ENCODE peak calls at places on chromosomes 12 and 14, in ten cellular contexts. One of them, this sample, is unnamed.

GRCh38 chr12:67496616-67497015 is 151.9 kb upstream of the DYRK2 start:
- DNase-seq in AG10803: no peak
- DNase-seq in right lobe of liver: no peak
- DNase-seq in colonic mucosa: no peak
- DNase-seq in WTC11: no peak
- DNase-seq in AG04450: no peak
- DNase-seq in GM13976: no peak
- DNase-seq in fibroblast of mammary gland: no peak
- DNase-seq in AG09319: no peak
- DNase-seq in foreskin keratinocyte: no peak
- DNase-seq in this sample: no peak

GRCh38 chr12:52278530-52278929 is 4.1 kb downstream of the KRT86 start:
- DNase-seq in GM13976: no peak
- DNase-seq in right lobe of liver: no peak
- DNase-seq in fibroblast of mammary gland: no peak
- DNase-seq in AG10803: no peak
- DNase-seq in colonic mucosa: no peak
- DNase-seq in WTC11: no peak
- DNase-seq in AG04450: no peak
- DNase-seq in AG09319: no peak
- DNase-seq in foreskin keratinocyte: no peak
- DNase-seq in this sample: no peak

GRCh38 chr14:104115691-104116543 is 22.5 kb upstream of the KIF26A start:
- DNase-seq in AG04450: no peak
- DNase-seq in right lobe of liver: peak; percentile 51
- DNase-seq in WTC11: peak; percentile 24
- DNase-seq in colonic mucosa: peak; percentile 31
- DNase-seq in fibroblast of mammary gland: no peak
- DNase-seq in AG10803: no peak
- DNase-seq in AG09319: no peak
- DNase-seq in foreskin keratinocyte: no peak
- DNase-seq in GM13976: no peak
- DNase-seq in this sample: no peak

GRCh38 chr14:22791302-22791701 is 23.9 kb downstream of the SLC7A7 start:
- DNase-seq in fibroblast of mammary gland: peak; percentile 65
- DNase-seq in GM13976: no peak
- DNase-seq in AG10803: peak; percentile 67
- DNase-seq in right lobe of liver: no peak
- DNase-seq in WTC11: no peak
- DNase-seq in AG04450: no peak
- DNase-seq in foreskin keratinocyte: peak; percentile 61
- DNase-seq in colonic mucosa: no peak
- DNase-seq in AG09319: no peak
- DNase-seq in this sample: no peak

GRCh38 chr12:105933671-105934665 is 204.8 kb downstream of the NUAK1 start:
- DNase-seq in GM13976: no peak
- DNase-seq in WTC11: no peak
- DNase-seq in right lobe of liver: peak; percentile 42
- DNase-seq in AG09319: peak; percentile 90
- DNase-seq in colonic mucosa: peak; percentile 19
- DNase-seq in fibroblast of mammary gland: peak; percentile 91
- DNase-seq in AG04450: peak; percentile 93
- DNase-seq in foreskin keratinocyte: peak; percentile 96
- DNase-seq in AG10803: peak; percentile 98
- DNase-seq in this sample: no peak

GRCh38 chr14:102893452-102893851 is 29.0 kb upstream of the AMN start:
- DNase-seq in AG10803: peak; percentile 98
- DNase-seq in WTC11: no peak
- DNase-seq in right lobe of liver: peak; percentile 78
- DNase-seq in AG09319: peak; percentile 62
- DNase-seq in AG04450: peak; percentile 93
- DNase-seq in colonic mucosa: peak; percentile 54
- DNase-seq in GM13976: peak; percentile 39
- DNase-seq in fibroblast of mammary gland: peak; percentile 98
- DNase-seq in foreskin keratinocyte: no peak
- DNase-seq in this sample: no peak

GRCh38 chr12:46209914-46210834 is 58.7 kb downstream of the SLC38A1 start:
- DNase-seq in AG10803: no peak
- DNase-seq in WTC11: no peak
- DNase-seq in foreskin keratinocyte: peak; percentile 85
- DNase-seq in AG09319: no peak
- DNase-seq in fibroblast of mammary gland: peak; percentile 49
- DNase-seq in right lobe of liver: peak; percentile 51
- DNase-seq in colonic mucosa: peak; percentile 35
- DNase-seq in AG04450: no peak
- DNase-seq in GM13976: no peak
- DNase-seq in this sample: no peak

GRCh38 chr14:106841701-106842100 is 1315.3 kb downstream of the TMEM121 start:
- DNase-seq in GM13976: no peak
- DNase-seq in AG10803: no peak
- DNase-seq in AG04450: no peak
- DNase-seq in colonic mucosa: no peak
- DNase-seq in fibroblast of mammary gland: no peak
- DNase-seq in WTC11: no peak
- DNase-seq in foreskin keratinocyte: no peak
- DNase-seq in right lobe of liver: no peak
- DNase-seq in AG09319: no peak
- DNase-seq in this sample: no peak

DNA sequence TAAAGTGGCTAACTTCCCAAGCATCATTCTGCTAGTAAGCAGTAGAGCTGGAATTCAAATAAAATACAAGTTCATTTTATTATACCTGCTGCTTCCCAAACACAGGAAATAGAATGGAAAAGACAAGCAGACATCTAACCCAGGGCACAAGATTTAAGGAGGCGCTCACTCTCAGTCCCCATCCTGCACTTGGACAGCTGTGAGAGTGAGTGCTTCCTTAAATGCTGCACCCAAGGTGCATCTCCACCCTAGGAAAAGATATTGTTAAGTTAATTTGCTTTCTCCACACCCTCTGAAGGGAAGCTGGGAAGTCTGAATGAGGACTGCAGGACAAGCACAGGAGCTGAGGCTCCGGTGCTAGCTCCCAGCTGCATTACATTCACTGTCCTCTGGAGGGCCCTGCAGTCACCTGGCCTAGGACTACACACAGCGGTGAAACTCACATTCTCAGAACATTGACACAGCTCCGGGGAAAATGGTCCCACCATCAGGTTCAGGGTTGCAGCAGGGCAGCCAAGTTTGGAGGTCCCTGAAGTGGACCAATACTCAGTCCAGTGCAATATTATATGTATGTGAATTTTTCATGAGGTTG is 14.2 kb downstream of the HEBP1 start:
- DNase-seq in right lobe of liver: no peak
- DNase-seq in AG10803: no peak
- DNase-seq in AG04450: no peak
- DNase-seq in colonic mucosa: peak; percentile 39
- DNase-seq in foreskin keratinocyte: no peak
- DNase-seq in WTC11: peak; percentile 76
- DNase-seq in GM13976: no peak
- DNase-seq in fibroblast of mammary gland: peak; percentile 40
- DNase-seq in AG09319: no peak
- DNase-seq in this sample: no peak
- TF ChIP-seq CTCF in right lobe of liver: peak; percentile 41
- TF ChIP-seq CTCF in AG10803: peak; percentile 57
- TF ChIP-seq CTCF in AG04450: peak; percentile 57
- TF ChIP-seq CTCF in colonic mucosa: peak; percentile 38
- TF ChIP-seq CTCF in foreskin keratinocyte: peak; percentile 58
- TF ChIP-seq CTCF in WTC11: peak; percentile 69
- TF ChIP-seq CTCF in GM13976: no peak
- TF ChIP-seq CTCF in fibroblast of mammary gland: peak; percentile 59
- TF ChIP-seq CTCF in AG09319: peak; percentile 39
- TF ChIP-seq CTCF in this sample: peak; percentile 68

GRCh38 chr12:41407240-41407799 is 219.2 kb downstream of the PDZRN4 start:
- DNase-seq in WTC11: no peak
- DNase-seq in right lobe of liver: no peak
- DNase-seq in colonic mucosa: no peak
- DNase-seq in foreskin keratinocyte: no peak
- DNase-seq in fibroblast of mammary gland: no peak
- DNase-seq in GM13976: no peak
- DNase-seq in AG04450: no peak
- DNase-seq in AG09319: no peak
- DNase-seq in AG10803: no peak
- DNase-seq in this sample: no peak

GRCh38 chr12:41409628-41410027 is 221.5 kb downstream of the PDZRN4 start:
- DNase-seq in AG09319: no peak
- DNase-seq in WTC11: no peak
- DNase-seq in fibroblast of mammary gland: no peak
- DNase-seq in colonic mucosa: no peak
- DNase-seq in AG10803: no peak
- DNase-seq in GM13976: no peak
- DNase-seq in right lobe of liver: no peak
- DNase-seq in AG04450: no peak
- DNase-seq in foreskin keratinocyte: no peak
- DNase-seq in this sample: no peak
- TF ChIP-seq CTCF in AG09319: no peak
- TF ChIP-seq CTCF in WTC11: no peak
- TF ChIP-seq CTCF in fibroblast of mammary gland: no peak
- TF ChIP-seq CTCF in colonic mucosa: no peak
- TF ChIP-seq CTCF in AG10803: no peak
- TF ChIP-seq CTCF in GM13976: no peak
- TF ChIP-seq CTCF in right lobe of liver: no peak
- TF ChIP-seq CTCF in AG04450: no peak
- TF ChIP-seq CTCF in foreskin keratinocyte: no peak
- TF ChIP-seq CTCF in this sample: no peak

GRCh38 chr12:69884386-69884785 is 59.4 kb downstream of the MYRFL start:
- DNase-seq in foreskin keratinocyte: no peak
- DNase-seq in AG04450: no peak
- DNase-seq in AG09319: no peak
- DNase-seq in right lobe of liver: no peak
- DNase-seq in fibroblast of mammary gland: no peak
- DNase-seq in GM13976: no peak
- DNase-seq in WTC11: no peak
- DNase-seq in AG10803: no peak
- DNase-seq in colonic mucosa: no peak
- DNase-seq in this sample: no peak
- TF ChIP-seq CTCF in foreskin keratinocyte: no peak
- TF ChIP-seq CTCF in AG04450: no peak
- TF ChIP-seq CTCF in AG09319: no peak
- TF ChIP-seq CTCF in right lobe of liver: no peak
- TF ChIP-seq CTCF in fibroblast of mammary gland: no peak
- TF ChIP-seq CTCF in GM13976: no peak
- TF ChIP-seq CTCF in WTC11: no peak
- TF ChIP-seq CTCF in AG10803: no peak
- TF ChIP-seq CTCF in colonic mucosa: no peak
- TF ChIP-seq CTCF in this sample: no peak

GRCh38 chr12:6084261-6084968 is 40.1 kb downstream of the VWF start:
- DNase-seq in AG09319: no peak
- DNase-seq in right lobe of liver: no peak
- DNase-seq in colonic mucosa: no peak
- DNase-seq in foreskin keratinocyte: peak; percentile 73
- DNase-seq in fibroblast of mammary gland: peak; percentile 31
- DNase-seq in AG04450: no peak
- DNase-seq in GM13976: no peak
- DNase-seq in AG10803: peak; percentile 75
- DNase-seq in WTC11: no peak
- DNase-seq in this sample: no peak
- TF ChIP-seq CTCF in AG09319: no peak
- TF ChIP-seq CTCF in right lobe of liver: no peak
- TF ChIP-seq CTCF in colonic mucosa: no peak
- TF ChIP-seq CTCF in foreskin keratinocyte: no peak
- TF ChIP-seq CTCF in fibroblast of mammary gland: no peak
- TF ChIP-seq CTCF in AG04450: no peak
- TF ChIP-seq CTCF in GM13976: no peak
- TF ChIP-seq CTCF in AG10803: peak; percentile 7
- TF ChIP-seq CTCF in WTC11: no peak
- TF ChIP-seq CTCF in this sample: no peak